ENCODE peak calls at places on chromosome 15, in five cellular contexts. K is AG04450; U is stomach; L is body of pancreas; V is naive thymus-derived CD4-positive, alpha-beta T cell. Y is an unnamed sample.

GRCh38 chr15:40443255-40443654 is 2.5 kb downstream of the BAHD1 start:
- DNase-seq in K (no peak), U (no peak), V (no peak), L (no peak), Y (no peak)

GRCh38 chr15:76340198-76340801 is 3.7 kb downstream of the ISL2 start:
- DNase-seq in L (peak), U (no peak), K (no peak), V (no peak), Y (peak)

GRCh38 chr15:57356636-57357035 is 19.7 kb upstream of the CGNL1 start:
- DNase-seq in K (no peak), V (no peak), U (no peak), L (no peak), Y (peak)

GRCh38 chr15:90959894-90960293 is 5.2 kb downstream of the RCCD1 start:
- DNase-seq in L (no peak), V (no peak), U (no peak), K (no peak), Y (no peak)

GRCh38 chr15:66923438-66923881 is 141.9 kb upstream of the SMAD3 start:
- DNase-seq in K (no peak), U (peak), L (peak), V (no peak), Y (peak)

GRCh38 chr15:38705421-38706219 is 141.0 kb upstream of the RASGRP1 start:
- DNase-seq in V (no peak), L (no peak), U (no peak), K (no peak), Y (no peak)

GRCh38 chr15:91866371-91866905 is 12.9 kb downstream of the SLCO3A1 start:
- DNase-seq in V (no peak), L (no peak), U (no peak), K (no peak), Y (no peak)

GRCh38 chr15:36798789-36799188 is 219.4 kb downstream of the CDIN1 start:
- DNase-seq in L (no peak), U (no peak), K (no peak), V (no peak), Y (no peak)

GRCh38 chr15:81280086-81280485 is 43.9 kb downstream of the STARD5 start:
- DNase-seq in V (no peak), K (no peak), L (no peak), U (no peak), Y (no peak)

GRCh38 chr15:95919460-95919859 is 411.0 kb upstream of the NR2F2 start:
- DNase-seq in V (no peak), K (no peak), U (no peak), L (no peak), Y (no peak)

GRCh38 chr15:89423981-89424380 is 72.4 kb downstream of the RHCG start:
- DNase-seq in V (no peak), U (no peak), L (no peak), K (no peak), Y (no peak)

GRCh38 chr15:95684693-95685115 is 645.8 kb upstream of the NR2F2 start:
- DNase-seq in L (no peak), U (no peak), K (peak), V (no peak), Y (no peak)

GRCh38 chr15:100349321-100349695 is 7.5 kb upstream of the ADAMTS17 start:
- DNase-seq in V (no peak), U (no peak), K (no peak), L (no peak), Y (no peak)

GRCh38 chr15:68407141-68407885 is 24.6 kb downstream of the ITGA11 start:
- DNase-seq in L (no peak), U (peak), K (no peak), V (no peak), Y (no peak)

GRCh38 chr15:34717729-34718128 is 37.1 kb downstream of the GJD2 start:
- DNase-seq in K (peak), U (no peak), V (no peak), L (no peak), Y (no peak)

GRCh38 chr15:100602822-100603393 is 519 bp downstream of the ASB7 start:
- DNase-seq in K (no peak), V (peak), L (no peak), U (no peak), Y (no peak)

GRCh38 chr15:71131601-71132357 is 16.5 kb downstream of the THSD4 start:
- DNase-seq in K (no peak), V (no peak), L (no peak), U (no peak), Y (no peak)

GRCh38 chr15:20340931-20341661 is 200.5 kb downstream of the GOLGA6L6 start:
- DNase-seq in K (no peak), V (peak), U (peak), L (peak), Y (peak)

GRCh38 chr15:88126695-88127476 is 129.7 kb downstream of the NTRK3 start:
- DNase-seq in V (no peak), L (no peak), K (no peak), U (no peak), Y (no peak)

GRCh38 chr15:47411733-47412530 is 305.4 kb upstream of the SEMA6D start:
- DNase-seq in L (peak), K (no peak), V (no peak), U (no peak), Y (no peak)

GRCh38 chr15:50113187-50113505 is 5.9 kb downstream of the ATP8B4 start:
- DNase-seq in L (no peak), K (no peak), U (no peak), V (no peak), Y (no peak)
- H3K4me3 ChIP-seq in L (no peak), K (no peak), U (no peak), V (no peak), Y (no peak)

GRCh38 chr15:29675791-29676301 is 146.4 kb downstream of the TJP1 start:
- DNase-seq in L (no peak), V (no peak), U (no peak), K (no peak), Y (no peak)
- H3K4me3 ChIP-seq in L (no peak), V (no peak), U (peak), K (peak), Y (no peak)

GRCh38 chr15:29156521-29156920 is 113.1 kb downstream of the NSMCE3 start:
- DNase-seq in U (no peak), V (no peak), L (no peak), K (no peak), Y (no peak)

GRCh38 chr15:29162411-29162810 is 107.2 kb downstream of the NSMCE3 start:
- DNase-seq in U (no peak), K (no peak), L (no peak), V (no peak), Y (no peak)

GRCh38 chr15:29159771-29160455 is 109.7 kb downstream of the NSMCE3 start:
- DNase-seq in V (no peak), L (no peak), U (no peak), K (no peak), Y (no peak)
- H3K4me3 ChIP-seq in V (no peak), L (no peak), U (no peak), K (no peak), Y (no peak)

GRCh38 chr15:77631790-77632551 is 741 bp downstream of the LINGO1 start:
- DNase-seq in K (no peak), L (peak), V (no peak), U (no peak), Y (no peak)
- H3K4me3 ChIP-seq in K (no peak), L (peak), V (no peak), U (peak), Y (no peak)

GRCh38 chr15:61530769-61531168 is 301.7 kb upstream of the RORA start:
- DNase-seq in V (no peak), U (no peak), K (no peak), L (no peak), Y (no peak)

GRCh38 chr15:61528590-61528929 is 299.5 kb upstream of the RORA start:
- DNase-seq in U (no peak), K (no peak), V (no peak), L (no peak), Y (no peak)

GRCh38 chr15:61522375-61522774 is 293.3 kb upstream of the RORA start:
- DNase-seq in V (no peak), K (no peak), U (no peak), L (no peak), Y (no peak)

GRCh38 chr15:61524091-61524490 is 295.0 kb upstream of the RORA start:
- DNase-seq in U (no peak), K (no peak), L (no peak), V (no peak), Y (no peak)

DNA sequence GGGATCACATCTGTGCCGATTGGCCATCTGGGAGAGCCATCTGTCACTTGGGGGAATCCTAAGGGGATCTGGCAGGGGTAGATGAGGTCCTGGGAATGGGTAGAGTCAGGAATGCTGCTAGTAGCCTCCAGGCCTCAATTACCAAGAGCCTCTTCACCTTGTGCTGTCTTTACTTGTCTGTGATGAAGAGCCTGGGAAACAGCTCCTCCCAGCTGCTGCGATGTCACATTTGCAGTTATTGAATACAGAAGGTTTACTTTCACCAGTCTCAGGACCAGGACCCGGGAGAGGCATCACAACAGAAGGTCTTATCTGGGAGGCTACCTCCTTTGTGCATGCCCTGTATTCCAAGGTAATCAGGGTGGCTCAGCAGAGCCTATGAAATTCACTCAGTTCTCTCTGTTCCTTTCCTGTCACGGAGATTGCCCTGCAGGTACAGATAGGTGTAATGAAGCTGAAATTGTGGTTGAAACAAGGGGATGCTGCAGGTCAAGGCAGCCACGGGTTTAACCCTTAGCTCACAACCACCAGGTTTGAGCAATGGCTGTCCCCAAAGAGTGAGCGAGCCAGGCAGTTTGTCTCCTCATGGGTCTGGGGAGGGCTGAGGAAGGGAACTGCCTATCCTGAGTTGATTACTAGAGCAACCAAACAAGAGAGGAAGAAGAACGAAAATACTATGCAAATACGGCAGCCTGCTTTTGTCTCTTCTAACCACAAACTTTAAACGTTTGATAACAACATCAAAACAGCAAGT is 298.9 kb upstream of the RORA start:
- DNase-seq in V (no peak), U (no peak), K (no peak), L (no peak), Y (no peak)
- H3K4me3 ChIP-seq in V (no peak), U (no peak), K (no peak), L (no peak), Y (no peak)

DNA sequence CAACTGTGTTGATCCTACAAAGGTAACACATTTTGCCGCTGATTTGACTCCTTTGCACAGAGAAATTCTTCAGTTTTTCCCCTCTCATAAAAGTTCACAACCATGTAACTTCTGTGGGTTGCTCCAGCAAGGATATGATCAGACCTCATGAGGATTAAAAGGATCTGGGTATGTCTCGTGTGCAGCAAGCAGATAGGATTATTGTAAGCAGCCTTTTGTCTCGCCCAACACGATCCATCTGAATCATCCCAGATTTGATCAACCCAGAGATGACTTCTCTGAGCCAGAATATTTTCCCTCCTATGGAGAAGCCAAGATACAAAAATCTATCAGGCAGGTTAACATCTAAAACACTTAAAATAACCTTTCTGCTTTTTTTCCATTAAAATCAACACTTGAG is 12.8 kb upstream of the BNIP2 start:
- DNase-seq in V (no peak), K (no peak), L (no peak), U (no peak), Y (no peak)
- H3K4me3 ChIP-seq in V (no peak), K (no peak), L (no peak), U (no peak), Y (no peak)

Y was measured in SJSA1.